ENCODE peak calls at places on chromosome 21, in seven cellular contexts. N is Peyer's patch; D is A549; V is CD8-positive, alpha-beta T cell; Z is HCT116; Q is stomach; B is tibial nerve. R is an unnamed sample.

GRCh38 chr21:41847066-41847804 is 31.9 kb downstream of the PRDM15 start:
- DNase-seq in N (no peak), V (no peak), D (no peak), Q (no peak), Z (no peak), B (no peak), R (no peak)

GRCh38 chr21:22631066-22631465 is 1632.9 kb downstream of the NCAM2 start:
- DNase-seq in Z (no peak), V (no peak), D (no peak), Q (no peak), N (no peak), B (no peak), R (no peak)

GRCh38 chr21:31354604-31355443 is 10.8 kb upstream of the TIAM1 start:
- DNase-seq in D (peak), Q (peak), N (no peak), V (peak), Z (peak), B (no peak), R (no peak)

GRCh38 chr21:33266784-33267135 is 593 bp downstream of the IL10RB start:
- DNase-seq in N (peak), D (no peak), Z (no peak), Q (peak), V (peak), B (no peak), R (no peak)

GRCh38 chr21:25638634-25639166 is 358 bp upstream of the JAM2 start:
- DNase-seq in Z (no peak), D (no peak), V (no peak), B (no peak), Q (no peak), N (no peak), R (no peak)

GRCh38 chr21:21397464-21397863 is 399.3 kb downstream of the NCAM2 start:
- DNase-seq in D (no peak), N (no peak), B (no peak), V (no peak), Q (no peak), Z (no peak), R (no peak)

GRCh38 chr21:18529253-18529652 is 125.7 kb upstream of the TMPRSS15 start:
- DNase-seq in D (no peak), Z (no peak), V (no peak), N (no peak), B (no peak), Q (no peak), R (no peak)

GRCh38 chr21:38351961-38352521 is 95.2 kb downstream of the KCNJ15 start:
- DNase-seq in Q (no peak), V (no peak), B (no peak), N (no peak), D (peak), Z (no peak), R (no peak)

GRCh38 chr21:32131164-32131563 is 147.7 kb downstream of the MIS18A start:
- DNase-seq in V (no peak), Q (no peak), D (no peak), N (no peak), Z (no peak), B (no peak), R (no peak)

GRCh38 chr21:34889537-34890257 is 159.4 kb downstream of the RUNX1 start:
- DNase-seq in N (peak), V (peak), Z (no peak), D (peak), B (peak), Q (peak), R (peak)

GRCh38 chr21:27759820-27760219 is 792.9 kb upstream of the ADAMTS5 start:
- DNase-seq in Q (no peak), V (no peak), N (no peak), Z (no peak), B (no peak), D (no peak), R (no peak)

GRCh38 chr21:27756191-27756590 is 789.3 kb upstream of the ADAMTS5 start:
- DNase-seq in B (no peak), D (no peak), Q (no peak), V (no peak), Z (no peak), N (no peak), R (no peak)

GRCh38 chr21:27764056-27764455 is 797.2 kb upstream of the ADAMTS5 start:
- DNase-seq in B (no peak), V (no peak), D (no peak), Z (no peak), N (no peak), Q (no peak), R (no peak)

GRCh38 chr21:27761623-27762022 is 794.7 kb upstream of the ADAMTS5 start:
- DNase-seq in V (no peak), D (no peak), Z (no peak), B (no peak), Q (no peak), N (no peak), R (no peak)

GRCh38 chr21:27759091-27759659 is 792.3 kb upstream of the ADAMTS5 start:
- DNase-seq in B (no peak), V (no peak), D (no peak), Q (no peak), Z (no peak), N (peak), R (no peak)
- TF ChIP-seq CTCF in B (no peak), V (no peak), D (no peak), Q (no peak), Z (no peak), N (no peak), R (no peak)

GRCh38 chr21:29232601-29233541 is 65.9 kb upstream of the BACH1 start:
- DNase-seq in Z (no peak), N (no peak), B (no peak), Q (no peak), V (no peak), D (no peak), R (no peak)
- H3K27ac ChIP-seq in Z (no peak), N (no peak), B (no peak), Q (no peak), V (no peak), D (no peak), R (no peak)

DNA sequence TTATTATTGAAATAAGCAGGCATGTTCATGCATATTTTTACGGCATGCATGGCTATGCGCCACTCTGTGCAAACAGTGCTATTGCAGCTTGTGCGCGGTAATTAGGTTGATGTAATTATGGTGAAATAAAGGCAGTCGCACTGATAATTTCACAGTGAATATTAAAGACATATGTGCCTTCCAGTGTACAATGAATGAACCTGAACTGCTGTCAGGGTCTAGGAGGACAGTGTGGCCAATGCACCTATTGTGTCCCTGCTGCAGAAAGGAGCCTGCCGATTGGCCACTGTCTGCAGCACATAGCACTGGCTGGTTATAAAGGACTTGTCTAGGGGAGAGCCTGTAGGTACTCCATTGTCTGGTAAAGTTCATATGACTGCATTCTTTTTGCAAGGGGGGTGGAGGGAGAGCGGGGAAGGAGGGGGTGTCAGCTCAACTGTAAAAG is 340.4 kb downstream of the USP25 start:
- DNase-seq in N (no peak), Q (no peak), V (no peak), D (no peak), B (no peak), Z (no peak), R (no peak)
- TF ChIP-seq CTCF in N (no peak), Q (no peak), V (no peak), D (no peak), B (no peak), Z (no peak), R (no peak)

GRCh38 chr21:29135481-29135880 is 5.0 kb downstream of the MAP3K7CL start:
- DNase-seq in V (no peak), N (no peak), Z (no peak), Q (no peak), D (no peak), B (no peak), R (no peak)
- H3K27ac ChIP-seq in V (no peak), N (no peak), Z (no peak), Q (no peak), D (no peak), B (no peak), R (no peak)

DNA sequence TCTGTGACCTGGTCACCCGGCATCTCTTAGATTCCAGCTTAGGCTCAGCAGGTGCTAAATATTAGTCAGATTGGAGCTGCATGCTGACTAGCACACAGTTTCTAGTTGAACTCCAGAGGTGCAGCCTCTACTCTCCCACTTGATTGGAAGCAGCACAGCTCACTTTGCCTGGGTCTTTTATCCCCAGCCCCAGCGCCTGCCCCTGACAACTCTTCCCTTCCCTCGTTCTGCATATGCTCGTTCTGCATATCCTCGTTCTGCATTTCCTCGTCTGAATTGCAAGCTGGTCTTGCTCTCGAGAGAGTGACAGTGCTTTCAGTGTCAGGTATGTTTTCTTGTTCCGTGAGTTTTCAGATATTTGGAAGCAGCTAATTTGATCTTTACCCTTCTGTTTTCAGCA is 11.7 kb downstream of the COL18A1 start:
- DNase-seq in Q (no peak), N (no peak), Z (no peak), D (no peak), B (no peak), V (no peak), R (no peak)
- TF ChIP-seq CTCF in Q (no peak), N (no peak), Z (no peak), D (no peak), B (no peak), V (no peak), R (no peak)

GRCh38 chr21:44972821-44973220 is 33.0 kb downstream of the SLX9 start:
- DNase-seq in D (no peak), Q (no peak), V (no peak), B (no peak), Z (no peak), N (no peak), R (no peak)
- H3K27ac ChIP-seq in D (peak), Q (no peak), V (no peak), B (no peak), Z (no peak), N (no peak), R (peak)

GRCh38 chr21:28770867-28771661 is 221.6 kb downstream of the LTN1 start:
- DNase-seq in Z (no peak), D (no peak), V (no peak), B (no peak), Q (no peak), N (no peak), R (no peak)
- TF ChIP-seq CTCF in Z (no peak), D (no peak), V (no peak), B (no peak), Q (no peak), N (no peak), R (no peak)

DNA sequence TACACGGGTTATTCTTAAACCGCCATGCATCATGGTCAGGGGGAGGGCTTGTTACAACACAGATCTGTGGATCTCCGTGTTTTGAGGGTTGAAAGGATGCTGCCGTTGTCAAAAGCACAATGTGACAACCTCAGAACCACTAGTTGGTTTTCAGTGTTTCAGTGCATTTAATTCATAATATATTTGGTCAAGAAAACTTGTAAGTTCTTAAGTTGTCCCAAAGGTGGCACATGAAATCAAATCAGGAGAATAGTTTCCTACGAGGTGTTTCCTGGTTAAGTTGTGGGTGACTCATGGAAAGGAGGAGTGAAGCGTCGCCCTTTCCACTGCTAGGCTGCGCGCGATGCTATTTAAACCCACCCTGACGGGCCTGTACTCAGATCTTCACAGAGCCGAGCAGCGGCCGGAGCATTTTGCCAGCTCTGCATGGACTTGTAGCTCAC is 1531.5 kb upstream of the TPTE start:
- DNase-seq in D (no peak), Z (no peak), N (no peak), B (no peak), V (no peak), Q (no peak), R (no peak)
- H3K27ac ChIP-seq in D (no peak), Z (no peak), N (no peak), B (no peak), V (no peak), Q (no peak), R (no peak)

GRCh38 chr21:43727571-43728466 is 8.9 kb downstream of the PDXK start:
- DNase-seq in D (peak), B (no peak), N (peak), Z (no peak), V (no peak), Q (peak), R (no peak)
- TF ChIP-seq CTCF in D (peak), B (no peak), N (no peak), Z (peak), V (no peak), Q (no peak), R (no peak)

DNA sequence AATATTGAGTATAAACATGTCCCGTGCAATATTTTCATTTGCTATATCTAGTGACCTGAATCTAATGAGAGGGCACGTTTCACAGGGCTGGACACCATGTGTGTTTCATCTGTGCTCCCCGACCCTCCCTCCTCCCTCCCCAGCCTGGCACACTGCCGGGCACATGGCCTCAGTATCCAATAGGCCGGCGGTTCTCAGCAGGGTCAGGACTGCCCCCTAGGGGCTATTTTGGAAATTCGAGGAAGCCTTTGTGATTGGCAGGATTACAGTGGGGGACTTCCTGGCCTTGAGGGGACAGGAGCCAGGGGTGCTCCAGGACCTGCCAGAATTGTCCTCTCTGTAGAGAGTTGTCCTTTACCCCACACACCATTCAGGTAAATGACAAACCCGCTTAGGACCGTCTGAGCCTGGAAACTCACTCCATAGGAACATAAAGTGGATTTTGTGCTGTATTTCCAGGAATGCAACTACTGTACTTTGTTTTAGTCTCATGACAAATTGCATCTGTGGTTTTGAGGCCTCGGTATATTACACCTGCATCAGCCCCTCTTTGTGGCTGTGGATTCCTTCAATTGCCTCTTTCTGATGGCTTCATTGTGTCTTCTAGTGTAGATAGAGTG is 109.5 kb upstream of the SIM2 start:
- DNase-seq in N (no peak), Q (peak), V (peak), B (no peak), Z (peak), D (no peak), R (no peak)
- H3K27ac ChIP-seq in N (no peak), Q (no peak), V (no peak), B (no peak), Z (no peak), D (peak), R (no peak)